ENCODE peak calls at places on chromosomes 16 and 17, in nine cellular contexts. One of them, this sample, is unnamed.

GRCh38 chr16:1788095-1788707 is 5.3 kb downstream of the IGFALS start:
- DNase-seq in breast epithelium: no peak
- DNase-seq in heart right ventricle: peak
- DNase-seq in stomach: no peak
- DNase-seq in Peyer's patch: no peak
- DNase-seq in astrocyte of the spinal cord: no peak
- DNase-seq in spleen: peak
- DNase-seq in A549: no peak
- DNase-seq in mucosa of descending colon: peak
- DNase-seq in this sample: no peak

GRCh38 chr17:42667088-42667951 is 8.2 kb downstream of the TUBG2 start:
- DNase-seq in breast epithelium: peak
- DNase-seq in heart right ventricle: peak
- DNase-seq in stomach: peak
- DNase-seq in Peyer's patch: no peak
- DNase-seq in astrocyte of the spinal cord: peak
- DNase-seq in spleen: peak
- DNase-seq in A549: peak
- DNase-seq in mucosa of descending colon: peak
- DNase-seq in this sample: peak

GRCh38 chr17:5809580-5810188 is 225.4 kb upstream of the NLRP1 start:
- DNase-seq in breast epithelium: no peak
- DNase-seq in heart right ventricle: no peak
- DNase-seq in stomach: no peak
- DNase-seq in Peyer's patch: no peak
- DNase-seq in astrocyte of the spinal cord: peak
- DNase-seq in spleen: no peak
- DNase-seq in A549: peak
- DNase-seq in mucosa of descending colon: no peak
- DNase-seq in this sample: no peak

GRCh38 chr17:19359856-19360255 is 2.7 kb downstream of the B9D1 start:
- DNase-seq in breast epithelium: no peak
- DNase-seq in heart right ventricle: no peak
- DNase-seq in stomach: no peak
- DNase-seq in Peyer's patch: no peak
- DNase-seq in astrocyte of the spinal cord: no peak
- DNase-seq in spleen: peak
- DNase-seq in A549: no peak
- DNase-seq in mucosa of descending colon: no peak
- DNase-seq in this sample: no peak

GRCh38 chr17:13786000-13786598 is 184.4 kb upstream of the HS3ST3A1 start:
- DNase-seq in breast epithelium: no peak
- DNase-seq in heart right ventricle: no peak
- DNase-seq in stomach: no peak
- DNase-seq in Peyer's patch: no peak
- DNase-seq in astrocyte of the spinal cord: peak
- DNase-seq in spleen: no peak
- DNase-seq in A549: no peak
- DNase-seq in mucosa of descending colon: no peak
- DNase-seq in this sample: no peak

GRCh38 chr17:69175812-69176517 is 34.3 kb upstream of the ABCA6 start:
- DNase-seq in breast epithelium: no peak
- DNase-seq in heart right ventricle: no peak
- DNase-seq in stomach: no peak
- DNase-seq in Peyer's patch: no peak
- DNase-seq in astrocyte of the spinal cord: peak
- DNase-seq in spleen: no peak
- DNase-seq in A549: peak
- DNase-seq in mucosa of descending colon: no peak
- DNase-seq in this sample: no peak

GRCh38 chr17:30393491-30393890 is 14.8 kb downstream of the CPD start:
- DNase-seq in breast epithelium: no peak
- DNase-seq in heart right ventricle: no peak
- DNase-seq in stomach: no peak
- DNase-seq in Peyer's patch: no peak
- DNase-seq in astrocyte of the spinal cord: no peak
- DNase-seq in spleen: no peak
- DNase-seq in A549: no peak
- DNase-seq in mucosa of descending colon: no peak
- DNase-seq in this sample: no peak

GRCh38 chr17:37488607-37489196 is 989 bp upstream of the DUSP14 start:
- DNase-seq in breast epithelium: peak
- DNase-seq in heart right ventricle: peak
- DNase-seq in stomach: peak
- DNase-seq in Peyer's patch: peak
- DNase-seq in astrocyte of the spinal cord: peak
- DNase-seq in spleen: peak
- DNase-seq in A549: peak
- DNase-seq in mucosa of descending colon: peak
- DNase-seq in this sample: peak

GRCh38 chr17:9484789-9485188 is 90.8 kb downstream of the STX8 start:
- DNase-seq in breast epithelium: no peak
- DNase-seq in heart right ventricle: no peak
- DNase-seq in stomach: no peak
- DNase-seq in Peyer's patch: no peak
- DNase-seq in astrocyte of the spinal cord: peak
- DNase-seq in spleen: no peak
- DNase-seq in A549: no peak
- DNase-seq in mucosa of descending colon: no peak
- DNase-seq in this sample: no peak

GRCh38 chr17:30600062-30600829 is 123.0 kb downstream of the GOSR1 start:
- DNase-seq in breast epithelium: peak
- DNase-seq in heart right ventricle: peak
- DNase-seq in stomach: peak
- DNase-seq in Peyer's patch: peak
- DNase-seq in astrocyte of the spinal cord: peak
- DNase-seq in spleen: peak
- DNase-seq in A549: peak
- DNase-seq in mucosa of descending colon: peak
- DNase-seq in this sample: peak

GRCh38 chr17:81683208-81683583 is 401 bp downstream of the ARL16 start:
- DNase-seq in breast epithelium: no peak
- DNase-seq in heart right ventricle: no peak
- DNase-seq in stomach: no peak
- DNase-seq in Peyer's patch: no peak
- DNase-seq in astrocyte of the spinal cord: no peak
- DNase-seq in spleen: no peak
- DNase-seq in A549: no peak
- DNase-seq in mucosa of descending colon: no peak
- DNase-seq in this sample: no peak

GRCh38 chr17:13550291-13550690 is 51.4 kb downstream of the HS3ST3A1 start:
- DNase-seq in breast epithelium: no peak
- DNase-seq in heart right ventricle: no peak
- DNase-seq in stomach: no peak
- DNase-seq in Peyer's patch: no peak
- DNase-seq in astrocyte of the spinal cord: no peak
- DNase-seq in spleen: no peak
- DNase-seq in A549: no peak
- DNase-seq in mucosa of descending colon: no peak
- DNase-seq in this sample: no peak

GRCh38 chr17:78000351-78000750 is 41.8 kb downstream of the TNRC6C start:
- DNase-seq in breast epithelium: no peak
- DNase-seq in heart right ventricle: no peak
- DNase-seq in stomach: no peak
- DNase-seq in Peyer's patch: no peak
- DNase-seq in astrocyte of the spinal cord: peak
- DNase-seq in spleen: no peak
- DNase-seq in A549: no peak
- DNase-seq in mucosa of descending colon: no peak
- DNase-seq in this sample: no peak

GRCh38 chr17:59361916-59362810 is 30.7 kb downstream of the YPEL2 start:
- DNase-seq in breast epithelium: no peak
- DNase-seq in heart right ventricle: no peak
- DNase-seq in stomach: no peak
- DNase-seq in Peyer's patch: peak
- DNase-seq in astrocyte of the spinal cord: peak
- DNase-seq in spleen: no peak
- DNase-seq in A549: no peak
- DNase-seq in mucosa of descending colon: no peak
- DNase-seq in this sample: no peak

GRCh38 chr16:22192261-22193133 is 13.6 kb upstream of the EEF2K start:
- DNase-seq in breast epithelium: peak
- DNase-seq in heart right ventricle: peak
- DNase-seq in stomach: peak
- DNase-seq in Peyer's patch: peak
- DNase-seq in astrocyte of the spinal cord: peak
- DNase-seq in spleen: peak
- DNase-seq in A549: no peak
- DNase-seq in mucosa of descending colon: peak
- DNase-seq in this sample: no peak

GRCh38 chr17:3771140-3771539 is 29.8 kb downstream of the ITGAE start:
- DNase-seq in breast epithelium: no peak
- DNase-seq in heart right ventricle: no peak
- DNase-seq in stomach: no peak
- DNase-seq in Peyer's patch: no peak
- DNase-seq in astrocyte of the spinal cord: no peak
- DNase-seq in spleen: no peak
- DNase-seq in A549: no peak
- DNase-seq in mucosa of descending colon: no peak
- DNase-seq in this sample: no peak

GRCh38 chr17:77826132-77826873 is 132.2 kb upstream of the TNRC6C start:
- DNase-seq in breast epithelium: no peak
- DNase-seq in heart right ventricle: no peak
- DNase-seq in stomach: no peak
- DNase-seq in Peyer's patch: no peak
- DNase-seq in astrocyte of the spinal cord: no peak
- DNase-seq in spleen: peak
- DNase-seq in A549: no peak
- DNase-seq in mucosa of descending colon: no peak
- DNase-seq in this sample: no peak

GRCh38 chr16:17170435-17170834 is 300.3 kb downstream of the XYLT1 start:
- DNase-seq in breast epithelium: no peak
- DNase-seq in heart right ventricle: no peak
- DNase-seq in stomach: no peak
- DNase-seq in Peyer's patch: no peak
- DNase-seq in astrocyte of the spinal cord: no peak
- DNase-seq in spleen: no peak
- DNase-seq in A549: no peak
- DNase-seq in mucosa of descending colon: no peak
- DNase-seq in this sample: no peak
- TF ChIP-seq CTCF in breast epithelium: no peak
- TF ChIP-seq CTCF in heart right ventricle: no peak
- TF ChIP-seq CTCF in stomach: no peak
- TF ChIP-seq CTCF in Peyer's patch: no peak
- TF ChIP-seq CTCF in astrocyte of the spinal cord: no peak
- TF ChIP-seq CTCF in spleen: no peak
- TF ChIP-seq CTCF in A549: no peak
- TF ChIP-seq CTCF in mucosa of descending colon: no peak
- TF ChIP-seq CTCF in this sample: no peak

DNA sequence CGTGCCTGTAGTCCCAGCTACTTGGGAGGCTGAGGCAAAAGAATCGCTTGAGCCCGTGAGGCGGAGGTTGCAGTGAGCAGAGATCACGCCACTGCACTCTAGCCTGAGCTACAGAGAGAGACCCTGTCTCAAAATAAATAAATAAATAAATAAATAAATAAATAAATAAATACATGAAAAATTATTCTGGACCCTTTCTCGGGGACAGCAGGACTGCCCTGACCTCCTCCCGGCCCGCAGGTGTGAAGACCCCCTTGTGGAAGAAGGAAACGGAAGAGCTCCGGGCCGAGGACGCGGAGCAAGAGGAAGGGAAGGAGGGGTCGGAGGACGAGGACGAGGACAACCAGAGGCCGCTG is 3.1 kb downstream of the C17orf50 start:
- DNase-seq in breast epithelium: no peak
- DNase-seq in heart right ventricle: no peak
- DNase-seq in stomach: no peak
- DNase-seq in Peyer's patch: no peak
- DNase-seq in astrocyte of the spinal cord: no peak
- DNase-seq in spleen: no peak
- DNase-seq in A549: no peak
- DNase-seq in mucosa of descending colon: no peak
- DNase-seq in this sample: no peak
- H3K4me3 ChIP-seq in breast epithelium: peak
- H3K4me3 ChIP-seq in heart right ventricle: peak
- H3K4me3 ChIP-seq in stomach: peak
- H3K4me3 ChIP-seq in Peyer's patch: peak
- H3K4me3 ChIP-seq in astrocyte of the spinal cord: no peak
- H3K4me3 ChIP-seq in spleen: peak
- H3K4me3 ChIP-seq in A549: peak
- H3K4me3 ChIP-seq in mucosa of descending colon: no peak
- H3K4me3 ChIP-seq in this sample: peak

DNA sequence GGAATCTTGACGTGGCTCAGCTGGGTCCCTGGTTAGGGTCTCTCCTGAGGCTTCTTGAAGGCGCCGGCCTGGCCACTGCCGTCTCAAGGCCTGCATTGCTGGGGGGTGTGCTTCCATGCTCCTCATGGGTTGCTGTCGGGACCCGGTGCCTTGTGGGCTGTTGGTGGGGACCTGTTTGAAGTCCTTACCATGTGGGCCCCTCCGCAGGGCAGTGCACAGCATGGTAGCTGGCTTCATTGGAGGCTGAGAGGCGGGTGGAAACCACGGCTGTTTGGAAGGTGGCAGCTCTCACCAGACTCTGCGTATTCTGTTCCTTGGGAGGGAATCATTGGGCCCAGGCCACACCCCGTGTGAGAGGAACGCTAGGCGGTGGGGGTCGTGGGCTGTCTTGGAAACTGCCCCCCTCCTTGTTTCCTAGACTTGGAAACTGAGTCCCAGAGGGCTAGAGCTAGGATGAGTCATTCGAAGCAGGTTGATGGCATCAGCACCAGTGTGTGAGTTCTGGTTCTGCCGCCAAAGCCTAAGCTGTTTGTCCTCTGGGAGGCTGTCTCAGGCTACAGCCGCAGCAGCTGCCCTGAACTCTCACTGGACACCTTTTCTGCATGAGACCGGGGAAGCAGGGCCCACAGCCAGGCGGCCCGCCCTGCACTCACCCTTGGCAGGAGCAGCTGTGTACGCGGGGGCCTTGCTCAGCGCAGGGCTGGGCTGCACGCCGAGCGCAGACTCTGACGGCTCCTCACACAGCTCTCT is 35.2 kb downstream of the ZNF750 start:
- DNase-seq in breast epithelium: peak
- DNase-seq in heart right ventricle: peak
- DNase-seq in stomach: peak
- DNase-seq in Peyer's patch: no peak
- DNase-seq in astrocyte of the spinal cord: peak
- DNase-seq in spleen: no peak
- DNase-seq in A549: no peak
- DNase-seq in mucosa of descending colon: peak
- DNase-seq in this sample: no peak
- TF ChIP-seq CTCF in breast epithelium: no peak
- TF ChIP-seq CTCF in heart right ventricle: no peak
- TF ChIP-seq CTCF in stomach: no peak
- TF ChIP-seq CTCF in Peyer's patch: no peak
- TF ChIP-seq CTCF in astrocyte of the spinal cord: no peak
- TF ChIP-seq CTCF in spleen: no peak
- TF ChIP-seq CTCF in A549: no peak
- TF ChIP-seq CTCF in mucosa of descending colon: no peak
- TF ChIP-seq CTCF in this sample: no peak

DNA sequence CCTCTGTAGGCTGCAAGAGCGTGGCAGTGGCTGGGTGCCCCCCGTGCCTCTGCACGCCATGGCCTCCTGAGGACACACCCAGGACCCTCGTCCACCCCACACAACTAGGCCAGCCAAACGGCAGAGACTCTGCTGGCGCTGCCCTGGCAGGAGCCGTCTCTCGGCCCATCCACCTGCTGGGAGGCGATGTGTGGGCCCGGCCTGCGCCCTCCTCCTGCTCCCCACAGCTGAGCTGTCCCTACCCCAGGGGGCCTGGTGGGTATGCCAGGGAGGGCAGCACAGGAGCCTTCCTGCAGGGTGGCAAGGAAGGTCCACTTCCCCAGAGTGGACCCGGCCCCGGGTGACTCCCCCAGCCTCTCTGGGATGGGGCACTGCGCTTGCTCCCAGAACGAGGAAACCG is 7.0 kb downstream of the RNF166 start:
- DNase-seq in breast epithelium: no peak
- DNase-seq in heart right ventricle: no peak
- DNase-seq in stomach: no peak
- DNase-seq in Peyer's patch: no peak
- DNase-seq in astrocyte of the spinal cord: no peak
- DNase-seq in spleen: peak
- DNase-seq in A549: no peak
- DNase-seq in mucosa of descending colon: no peak
- DNase-seq in this sample: no peak
- H3K4me3 ChIP-seq in breast epithelium: no peak
- H3K4me3 ChIP-seq in heart right ventricle: no peak
- H3K4me3 ChIP-seq in stomach: no peak
- H3K4me3 ChIP-seq in Peyer's patch: no peak
- H3K4me3 ChIP-seq in astrocyte of the spinal cord: no peak
- H3K4me3 ChIP-seq in spleen: no peak
- H3K4me3 ChIP-seq in A549: no peak
- H3K4me3 ChIP-seq in mucosa of descending colon: no peak
- H3K4me3 ChIP-seq in this sample: no peak

This sample was measured in LNCaP clone FGC.